ENCODE peak calls at places on chromosomes 1 and 21, in ten cellular contexts. C is naive thymus-derived CD4-positive, alpha-beta T cell; K is transverse colon; I is thoracic aorta; P is A549; F is tibial artery; X is OCI-LY7; H is mucosa of descending colon; V is astrocyte of the spinal cord; Z is AG10803. T is an unnamed sample.

GRCh38 chr1:111690306-111690617 is 48.9 kb downstream of the INKA2 start:
- DNase-seq in C (no peak), P (no peak), F (peak; percentile 41), X (no peak), I (peak; percentile 29), K (peak; percentile 24), V (peak; percentile 95), Z (peak; percentile 96), H (no peak), T (peak; percentile 96)

GRCh38 chr1:40837601-40838000 is 24.6 kb downstream of the CITED4 start:
- DNase-seq in F (no peak), C (no peak), V (no peak), P (no peak), Z (no peak), H (no peak), X (no peak), I (no peak), K (no peak), T (no peak)

GRCh38 chr1:23098463-23099170 is 70.0 kb downstream of the LUZP1 start:
- DNase-seq in X (peak; percentile 80), F (peak; percentile 49), H (no peak), P (peak; percentile 76), Z (peak; percentile 71), V (peak; percentile 78), K (peak; percentile 65), I (no peak), C (peak; percentile 60), T (peak; percentile 91)

GRCh38 chr1:209319549-209319948 is 264.0 kb upstream of the CAMK1G start:
- DNase-seq in K (no peak), Z (no peak), P (no peak), H (no peak), V (no peak), I (no peak), X (no peak), C (no peak), F (no peak), T (no peak)

GRCh38 chr1:54980046-54980527 is 341 bp upstream of the TMEM61 start:
- DNase-seq in H (no peak), C (no peak), Z (no peak), V (no peak), X (no peak), K (no peak), P (no peak), I (no peak), F (no peak), T (no peak)

GRCh38 chr1:40710581-40711315 is 19.2 kb downstream of the NFYC start:
- DNase-seq in V (peak; percentile 11), I (no peak), H (no peak), K (no peak), Z (no peak), F (no peak), C (no peak), P (no peak), X (no peak), T (peak; percentile 17)

GRCh38 chr1:81420760-81421159 is 380.0 kb upstream of the ADGRL2 start:
- DNase-seq in H (no peak), F (no peak), Z (peak; percentile 24), K (no peak), X (no peak), C (no peak), V (peak; percentile 13), I (no peak), P (no peak), T (no peak)

GRCh38 chr1:67647036-67647798 is 37.8 kb upstream of the GADD45A start:
- DNase-seq in Z (peak; percentile 73), I (no peak), P (no peak), V (peak; percentile 22), X (no peak), H (no peak), K (no peak), C (no peak), F (no peak), T (peak; percentile 31)

GRCh38 chr1:85847356-85847755 is 139.1 kb upstream of the ZNHIT6 start:
- DNase-seq in I (no peak), P (no peak), Z (no peak), X (no peak), C (no peak), F (no peak), V (no peak), H (no peak), K (no peak), T (no peak)

GRCh38 chr21:38310619-38311018 is 53.8 kb downstream of the KCNJ15 start:
- DNase-seq in K (no peak), I (no peak), H (no peak), C (no peak), P (peak; percentile 42), Z (peak; percentile 90), X (no peak), F (no peak), V (peak; percentile 56), T (peak; percentile 94)

GRCh38 chr21:44329086-44329889 is 9.9 kb downstream of the CFAP410 start:
- DNase-seq in K (no peak), X (no peak), C (no peak), Z (no peak), I (no peak), P (no peak), H (no peak), V (no peak), F (no peak), T (no peak)

GRCh38 chr1:204251286-204251685 is 37.5 kb upstream of the GOLT1A start:
- DNase-seq in F (no peak), V (no peak), H (no peak), P (no peak), K (no peak), X (no peak), C (no peak), I (no peak), Z (no peak), T (no peak)
- H3K4me3 ChIP-seq in F (no peak overlapping the region), V (no peak overlapping the region), H (no peak overlapping the region), P (no peak overlapping the region), K (no peak overlapping the region), X (no peak overlapping the region), C (no peak overlapping the region), I (no peak overlapping the region), Z (no peak overlapping the region), T (no peak overlapping the region)

GRCh38 chr1:39633422-39633821 is 6.0 kb downstream of the HEYL start:
- DNase-seq in I (no peak), C (no peak), H (no peak), X (no peak), Z (no peak), F (no peak), V (no peak), K (no peak), P (no peak), T (no peak)

GRCh38 chr1:39635205-39635870 is 4.1 kb downstream of the HEYL start:
- DNase-seq in V (no peak), H (no peak), F (peak; percentile 54), X (no peak), I (no peak), C (no peak), K (no peak), P (no peak), Z (no peak), T (peak; percentile 57)

GRCh38 chr1:39635871-39636210 is 3.6 kb downstream of the HEYL start:
- DNase-seq in F (no peak), K (no peak), V (no peak), C (no peak), H (no peak), P (no peak), X (no peak), Z (no peak), I (no peak), T (no peak)

GRCh38 chr1:39631361-39632331 is 7.8 kb downstream of the HEYL start:
- DNase-seq in V (no peak), C (no peak), I (no peak), X (peak; percentile 14), F (no peak), Z (no peak), H (no peak), P (no peak), K (no peak), T (no peak)

DNA sequence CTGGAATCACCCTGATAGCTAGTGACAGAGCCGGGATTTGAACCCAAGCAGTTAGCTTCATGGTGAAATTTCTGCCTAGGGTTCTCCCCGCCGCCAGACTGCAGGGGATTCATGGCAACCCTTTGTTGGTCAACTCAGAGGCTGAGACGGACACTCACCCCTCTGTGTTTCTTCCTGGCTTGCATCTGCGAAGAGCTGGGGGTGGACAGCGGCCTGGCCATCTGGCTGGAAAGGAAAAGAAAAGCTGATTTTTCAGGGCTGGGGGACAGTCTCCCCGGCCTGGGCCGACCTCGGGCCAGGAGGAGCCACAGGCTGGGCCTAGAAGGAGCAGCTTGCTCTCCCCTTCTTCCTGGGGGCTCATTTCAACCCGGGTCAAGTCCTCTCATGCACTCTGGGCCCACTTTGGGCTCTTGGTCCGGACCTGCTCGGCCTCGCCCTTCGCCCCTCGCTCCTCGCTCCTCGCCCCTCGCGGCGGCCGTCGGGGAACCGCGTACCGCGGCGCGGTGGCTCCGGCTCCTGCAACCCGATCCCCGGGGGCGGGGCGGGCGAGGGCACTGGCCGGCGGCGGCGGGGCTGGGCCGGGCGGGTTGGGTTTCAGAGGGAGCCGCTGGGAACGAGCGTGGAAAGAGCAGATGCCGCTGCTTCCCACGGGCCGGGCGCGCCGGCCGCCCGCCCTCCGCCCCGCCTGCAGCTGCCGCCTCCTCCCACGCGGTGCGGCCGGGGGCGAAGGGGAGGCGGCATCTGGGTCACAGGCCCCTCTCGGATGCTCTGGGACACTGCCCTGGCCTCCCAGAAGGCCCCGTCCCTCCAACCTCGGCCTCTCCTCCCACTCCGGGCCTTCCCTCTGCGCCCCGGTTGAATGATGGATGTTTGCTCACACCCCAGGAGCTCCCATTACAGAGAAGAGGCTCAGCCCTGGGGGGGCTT is 6.7 kb downstream of the HEYL start:
- DNase-seq in H (no peak), F (peak; percentile 69), I (no peak), V (peak; percentile 53), Z (peak; percentile 45), P (no peak), X (no peak), K (peak; percentile 29), C (no peak), T (peak; percentile 57)
- H3K4me3 ChIP-seq in H (no peak overlapping the region), F (peak overlapping the region; percentile 52), I (peak overlapping the region; percentile 67), V (no peak overlapping the region), Z (no peak overlapping the region), P (no peak overlapping the region), X (no peak overlapping the region), K (peak overlapping the region; percentile 12), C (no peak overlapping the region), T (no peak overlapping the region)

GRCh38 chr1:169421309-169421708 is 6.0 kb downstream of the CCDC181 start:
- DNase-seq in P (no peak), X (no peak), I (no peak), F (no peak), K (no peak), C (no peak), Z (no peak), V (no peak), H (no peak), T (no peak)

GRCh38 chr1:169426174-169426716 is 1.0 kb downstream of the CCDC181 start:
- DNase-seq in H (no peak), C (no peak), I (no peak), K (no peak), F (no peak), Z (no peak), P (no peak), X (no peak), V (peak; percentile 16), T (no peak)

GRCh38 chr1:169427081-169427611 is at the start of gene CCDC181:
- DNase-seq in Z (peak; percentile 3), V (peak; percentile 78), F (peak; percentile 27), I (peak; percentile 3), H (no peak), C (peak; percentile 36), P (peak; percentile 23), K (peak; percentile 15), X (no peak), T (peak; percentile 60)
- H3K4me3 ChIP-seq in Z (peak within 1 kb of the TSS; percentile 52), V (peak within 1 kb of the TSS; percentile 61), F (peak within 1 kb of the TSS; percentile 41), I (peak within 1 kb of the TSS; percentile 71), H (no peak within 1 kb of the TSS), C (peak within 1 kb of the TSS; percentile 51), P (peak within 1 kb of the TSS; percentile 38), K (peak within 1 kb of the TSS; percentile 46), X (no peak within 1 kb of the TSS), T (peak within 1 kb of the TSS; percentile 48)

GRCh38 chr21:14762734-14763694 is 216.9 kb upstream of the SAMSN1 start:
- DNase-seq in H (no peak), C (no peak), I (no peak), X (peak; percentile 88), Z (no peak), K (no peak), V (no peak), F (no peak), P (no peak), T (no peak)
- H3K4me3 ChIP-seq in H (no peak overlapping the region), C (peak overlapping the region; percentile 21), I (peak overlapping the region; percentile 48), X (peak overlapping the region; percentile 52), Z (no peak overlapping the region), K (peak overlapping the region; percentile 15), V (no peak overlapping the region), F (no peak overlapping the region), P (no peak overlapping the region), T (no peak overlapping the region)

T was measured in cardiac fibroblast.